ENCODE peak calls at places on chromosomes 5 and 9, in five cellular contexts. One of them, this sample, is unnamed.

GRCh38 chr9:124285903-124286291 is 28.1 kb downstream of the NEK6 start:
- DNase-seq in transverse colon: peak
- DNase-seq in suprapubic skin: peak
- DNase-seq in uterus: peak
- DNase-seq in Peyer's patch: peak
- DNase-seq in this sample: peak

GRCh38 chr9:109968702-109969450 is 188.9 kb downstream of the PALM2AKAP2 start:
- DNase-seq in transverse colon: no peak
- DNase-seq in suprapubic skin: no peak
- DNase-seq in uterus: peak
- DNase-seq in Peyer's patch: no peak
- DNase-seq in this sample: peak

GRCh38 chr9:81390802-81391456 is 298.4 kb downstream of the TLE1 start:
- DNase-seq in transverse colon: no peak
- DNase-seq in suprapubic skin: no peak
- DNase-seq in uterus: no peak
- DNase-seq in Peyer's patch: no peak
- DNase-seq in this sample: no peak

GRCh38 chr5:168822745-168823281 is 243.6 kb upstream of the PANK3 start:
- DNase-seq in transverse colon: no peak
- DNase-seq in suprapubic skin: peak
- DNase-seq in uterus: no peak
- DNase-seq in Peyer's patch: no peak
- DNase-seq in this sample: no peak

GRCh38 chr9:18566125-18566524 is 92.2 kb downstream of the ADAMTSL1 start:
- DNase-seq in transverse colon: no peak
- DNase-seq in suprapubic skin: no peak
- DNase-seq in uterus: no peak
- DNase-seq in Peyer's patch: no peak
- DNase-seq in this sample: no peak

GRCh38 chr5:125245216-125245615 is 498.8 kb upstream of the ZNF608 start:
- DNase-seq in transverse colon: no peak
- DNase-seq in suprapubic skin: no peak
- DNase-seq in uterus: no peak
- DNase-seq in Peyer's patch: no peak
- DNase-seq in this sample: no peak

GRCh38 chr9:125141251-125141650 is 2.1 kb downstream of the SCAI start:
- DNase-seq in transverse colon: no peak
- DNase-seq in suprapubic skin: no peak
- DNase-seq in uterus: no peak
- DNase-seq in Peyer's patch: no peak
- DNase-seq in this sample: no peak

GRCh38 chr9:6692891-6693361 is 47.4 kb upstream of the GLDC start:
- DNase-seq in transverse colon: no peak
- DNase-seq in suprapubic skin: no peak
- DNase-seq in uterus: no peak
- DNase-seq in Peyer's patch: no peak
- DNase-seq in this sample: no peak

GRCh38 chr5:102711525-102712240 is 43.4 kb upstream of the PAM start:
- DNase-seq in transverse colon: no peak
- DNase-seq in suprapubic skin: no peak
- DNase-seq in uterus: no peak
- DNase-seq in Peyer's patch: no peak
- DNase-seq in this sample: no peak

GRCh38 chr5:172874647-172875371 is 40.8 kb downstream of the ERGIC1 start:
- DNase-seq in transverse colon: no peak
- DNase-seq in suprapubic skin: no peak
- DNase-seq in uterus: no peak
- DNase-seq in Peyer's patch: no peak
- DNase-seq in this sample: no peak

GRCh38 chr5:98163796-98164493 is 609.5 kb upstream of the RGMB start:
- DNase-seq in transverse colon: no peak
- DNase-seq in suprapubic skin: no peak
- DNase-seq in uterus: no peak
- DNase-seq in Peyer's patch: no peak
- DNase-seq in this sample: no peak

GRCh38 chr9:115808108-115808507 is 345.5 kb upstream of the PAPPA start:
- DNase-seq in transverse colon: no peak
- DNase-seq in suprapubic skin: no peak
- DNase-seq in uterus: no peak
- DNase-seq in Peyer's patch: no peak
- DNase-seq in this sample: no peak

GRCh38 chr5:92552206-92553160 is 1028.5 kb downstream of the NR2F1-AS1 start:
- DNase-seq in transverse colon: no peak
- DNase-seq in suprapubic skin: no peak
- DNase-seq in uterus: no peak
- DNase-seq in Peyer's patch: no peak
- DNase-seq in this sample: peak

GRCh38 chr5:5705010-5705409 is 282.5 kb downstream of the ICE1 start:
- DNase-seq in transverse colon: no peak
- DNase-seq in suprapubic skin: no peak
- DNase-seq in uterus: no peak
- DNase-seq in Peyer's patch: no peak
- DNase-seq in this sample: no peak

GRCh38 chr9:27125030-27125429 is 16.0 kb downstream of the TEK start:
- DNase-seq in transverse colon: peak
- DNase-seq in suprapubic skin: peak
- DNase-seq in uterus: peak
- DNase-seq in Peyer's patch: peak
- DNase-seq in this sample: peak

DNA sequence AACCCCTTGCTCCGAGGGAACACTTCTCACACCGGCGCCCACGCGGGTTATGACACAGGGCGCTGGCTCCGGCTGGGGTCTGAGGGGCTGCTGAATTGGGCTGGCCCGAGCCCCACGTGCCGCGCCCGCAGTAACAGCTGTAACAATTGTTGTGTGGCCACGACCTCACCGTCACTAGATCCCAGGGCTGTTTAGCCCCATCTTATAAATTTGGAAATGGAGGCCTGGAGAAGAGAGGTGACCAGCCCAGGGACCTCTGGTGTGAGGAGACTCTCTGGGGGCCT is 2.0 kb downstream of the EGFL7 start:
- DNase-seq in transverse colon: no peak
- DNase-seq in suprapubic skin: no peak
- DNase-seq in uterus: no peak
- DNase-seq in Peyer's patch: no peak
- DNase-seq in this sample: no peak
- TF ChIP-seq POLR2A in transverse colon: no peak
- TF ChIP-seq POLR2A in suprapubic skin: no peak
- TF ChIP-seq POLR2A in uterus: no peak
- TF ChIP-seq POLR2A in Peyer's patch: no peak
- TF ChIP-seq POLR2A in this sample: no peak

GRCh38 chr9:99819123-99819483 is 2.6 kb upstream of the NR4A3 start:
- DNase-seq in transverse colon: no peak
- DNase-seq in suprapubic skin: no peak
- DNase-seq in uterus: no peak
- DNase-seq in Peyer's patch: no peak
- DNase-seq in this sample: no peak
- TF ChIP-seq POLR2A in transverse colon: no peak
- TF ChIP-seq POLR2A in suprapubic skin: no peak
- TF ChIP-seq POLR2A in uterus: no peak
- TF ChIP-seq POLR2A in Peyer's patch: no peak
- TF ChIP-seq POLR2A in this sample: no peak

GRCh38 chr5:59357421-59357977 is 536.0 kb downstream of the PDE4D start:
- DNase-seq in transverse colon: no peak
- DNase-seq in suprapubic skin: no peak
- DNase-seq in uterus: no peak
- DNase-seq in Peyer's patch: no peak
- DNase-seq in this sample: no peak

GRCh38 chr5:59358005-59358404 is 535.5 kb downstream of the PDE4D start:
- DNase-seq in transverse colon: no peak
- DNase-seq in suprapubic skin: no peak
- DNase-seq in uterus: no peak
- DNase-seq in Peyer's patch: no peak
- DNase-seq in this sample: no peak

GRCh38 chr5:59358497-59358896 is 535.0 kb downstream of the PDE4D start:
- DNase-seq in transverse colon: no peak
- DNase-seq in suprapubic skin: no peak
- DNase-seq in uterus: peak
- DNase-seq in Peyer's patch: no peak
- DNase-seq in this sample: no peak

GRCh38 chr5:59361454-59361853 is 532.1 kb downstream of the PDE4D start:
- DNase-seq in transverse colon: no peak
- DNase-seq in suprapubic skin: no peak
- DNase-seq in uterus: no peak
- DNase-seq in Peyer's patch: no peak
- DNase-seq in this sample: no peak

GRCh38 chr5:59360130-59360555 is 533.4 kb downstream of the PDE4D start:
- DNase-seq in transverse colon: no peak
- DNase-seq in suprapubic skin: no peak
- DNase-seq in uterus: no peak
- DNase-seq in Peyer's patch: no peak
- DNase-seq in this sample: no peak
- TF ChIP-seq POLR2A in transverse colon: no peak
- TF ChIP-seq POLR2A in suprapubic skin: no peak
- TF ChIP-seq POLR2A in uterus: no peak
- TF ChIP-seq POLR2A in Peyer's patch: no peak
- TF ChIP-seq POLR2A in this sample: no peak

GRCh38 chr5:176388341-176389113 is at the start of the genes HIGD2A and NOP16:
- DNase-seq in transverse colon: peak
- DNase-seq in suprapubic skin: peak
- DNase-seq in uterus: peak
- DNase-seq in Peyer's patch: peak
- DNase-seq in this sample: peak
- TF ChIP-seq POLR2A in transverse colon: no peak
- TF ChIP-seq POLR2A in suprapubic skin: peak
- TF ChIP-seq POLR2A in uterus: no peak
- TF ChIP-seq POLR2A in Peyer's patch: no peak
- TF ChIP-seq POLR2A in this sample: peak

DNA sequence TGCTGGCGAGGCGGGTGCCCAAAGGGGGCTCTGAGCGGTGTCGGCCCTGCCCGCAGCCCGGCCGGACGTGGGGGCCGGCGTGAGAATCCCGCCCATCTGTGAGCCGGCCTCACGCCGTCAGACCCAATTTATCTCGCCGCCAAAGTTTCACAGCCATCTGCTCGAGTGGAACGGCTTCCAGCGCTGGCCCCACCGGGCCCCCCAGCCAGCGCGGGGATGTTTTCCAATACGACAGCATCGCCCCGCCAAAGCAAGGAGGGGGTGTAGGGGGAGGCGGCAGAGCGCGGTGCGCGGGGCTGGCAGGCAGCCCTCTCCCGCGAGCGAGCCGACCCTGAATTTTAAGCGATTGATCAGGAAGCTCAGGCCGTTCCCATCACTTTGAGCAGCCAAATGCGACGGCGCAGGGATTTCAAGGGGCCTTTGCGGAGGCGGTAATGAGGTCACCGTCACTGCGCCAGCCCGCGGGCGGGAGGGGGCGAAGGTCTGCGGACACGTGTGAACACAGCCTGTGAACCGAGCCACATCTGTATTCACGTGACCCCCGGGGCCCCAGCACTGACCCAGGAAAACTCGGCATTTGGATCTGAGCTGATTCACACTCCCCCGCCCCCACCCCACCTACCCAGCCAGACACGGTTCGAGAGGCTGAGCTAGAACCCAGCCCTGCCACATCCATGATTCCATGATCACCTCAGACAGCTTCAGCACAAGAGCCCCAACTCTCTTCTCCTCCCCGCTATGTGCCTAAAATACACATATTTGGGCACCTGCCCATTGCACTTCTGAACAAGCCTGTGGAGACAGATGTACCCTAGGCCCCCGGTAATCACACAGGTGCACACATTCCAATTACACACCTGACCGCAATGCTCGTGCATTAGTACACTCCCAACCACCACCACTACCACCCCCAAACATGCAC is 47.8 kb upstream of the PSD2 start:
- DNase-seq in transverse colon: peak
- DNase-seq in suprapubic skin: no peak
- DNase-seq in uterus: peak
- DNase-seq in Peyer's patch: peak
- DNase-seq in this sample: no peak
- TF ChIP-seq POLR2A in transverse colon: no peak
- TF ChIP-seq POLR2A in suprapubic skin: no peak
- TF ChIP-seq POLR2A in uterus: no peak
- TF ChIP-seq POLR2A in Peyer's patch: no peak
- TF ChIP-seq POLR2A in this sample: no peak

This sample was measured in H54.